ENCODE peak calls at places on chromosomes 16 and 17, in seven cellular contexts. V is midbrain; K is anterior cingulate cortex; Q is heart left ventricle; N is mucosa of gallbladder; S is NCI-H1092 treated with DMSO at 0.1 percent for 48 hours; X is activated T-helper 9 cell treated with anti-CD3 and anti-CD28 coated beads, Interleukin-2, amount 50 U/mL, for 16 hours. H is an unnamed sample.

GRCh38 chr16:16113076-16113475 is 110.2 kb downstream of the ABCC6 start:
- DNase-seq in V (no peak), K (no peak), Q (no peak), N (no peak), S (no peak), X (no peak), H (no peak)

GRCh38 chr17:41639492-41640473 is 15.4 kb upstream of the KRT17 start:
- DNase-seq in V (no peak), K (no peak), Q (no peak), N (no peak), S (no peak), X (no peak), H (no peak)

GRCh38 chr17:79991924-79992656 is 43.6 kb downstream of the TBC1D16 start:
- DNase-seq in V (no peak), K (no peak), Q (peak; percentile 49), N (no peak), S (peak; percentile 77), X (no peak), H (no peak)

GRCh38 chr16:70254095-70254964 is 2.6 kb upstream of the EXOSC6 start:
- DNase-seq in V (no peak), K (no peak), Q (no peak), N (no peak), S (no peak), X (no peak), H (no peak)

GRCh38 chr17:39212841-39213480 is 12.8 kb downstream of the STAC2 start:
- DNase-seq in V (no peak), K (no peak), Q (no peak), N (no peak), S (no peak), X (no peak), H (no peak)

GRCh38 chr17:61201211-61201610 is 198.4 kb upstream of the TBX2 start:
- DNase-seq in V (no peak), K (no peak), Q (no peak), N (no peak), S (no peak), X (no peak), H (peak; percentile 95)

GRCh38 chr17:46056800-46057304 is 57.8 kb downstream of the STH start:
- DNase-seq in V (no peak), K (no peak), Q (no peak), N (no peak), S (no peak), X (no peak), H (peak; percentile 75)

GRCh38 chr16:66523861-66524354 is 26.0 kb downstream of the TK2 start:
- DNase-seq in V (no peak), K (no peak), Q (no peak), N (no peak), S (no peak), X (no peak), H (no peak)

GRCh38 chr16:70778901-70779309 is 22.1 kb downstream of the VAC14 start:
- DNase-seq in V (peak; percentile 23), K (no peak), Q (peak; percentile 54), N (peak; percentile 61), S (peak; percentile 11), X (no peak), H (peak; percentile 91)

GRCh38 chr17:72471296-72471695 is 350.5 kb downstream of the SOX9 start:
- DNase-seq in V (no peak), K (no peak), Q (no peak), N (no peak), S (no peak), X (no peak), H (no peak)

H was measured in AG10803.